ENCODE peak calls at places on chromosomes 3 and 15, in seven cellular contexts. P is HCT116, B is SK-N-SH, E is GM12878, H is K562, R is H1, W is HepG2. F is an unnamed sample.

GRCh38 chr3:56295161-56295560 is 173.1 kb downstream of the ERC2 start:
- DNase-seq in P (no peak), B (no peak), E (no peak), H (no peak), R (no peak), W (no peak), F (no peak)

GRCh38 chr3:45983865-45984264 is 11.8 kb downstream of the FYCO1 start:
- DNase-seq in P (no peak), B (no peak), E (no peak), H (no peak), R (no peak), W (no peak), F (no peak)

GRCh38 chr3:87076951-87077350 is 86.0 kb upstream of the VGLL3 start:
- DNase-seq in P (no peak), B (no peak), E (no peak), H (no peak), R (no peak), W (peak; percentile 2), F (no peak)

GRCh38 chr15:84572231-84572630 is 28.6 kb upstream of the ZSCAN2 start:
- DNase-seq in P (no peak), B (no peak), E (no peak), H (no peak), R (no peak), W (no peak), F (no peak)

GRCh38 chr15:39658740-39659139 is 77.9 kb downstream of the THBS1 start:
- DNase-seq in P (no peak), B (no peak), E (no peak), H (no peak), R (no peak), W (no peak), F (no peak)

GRCh38 chr15:34708422-34708821 is 46.4 kb downstream of the GJD2 start:
- DNase-seq in P (peak; percentile 19), B (peak; percentile 50), E (no peak), H (peak; percentile 65), R (no peak), W (peak; percentile 28), F (peak; percentile 58)

GRCh38 chr3:118478706-118479276 is 555.9 kb downstream of the IGSF11 start:
- DNase-seq in P (no peak), B (no peak), E (no peak), H (no peak), R (no peak), W (no peak), F (no peak)

GRCh38 chr15:61119556-61119955 is 109.5 kb downstream of the RORA start:
- DNase-seq in P (no peak), B (no peak), E (no peak), H (no peak), R (no peak), W (no peak), F (no peak)

GRCh38 chr3:16060358-16060852 is 114.1 kb upstream of the GALNT15 start:
- DNase-seq in P (peak; percentile 96), B (no peak), E (no peak), H (no peak), R (no peak), W (peak; percentile 98), F (peak; percentile 43)

GRCh38 chr15:83339396-83339795 is 54.9 kb upstream of the BNC1 start:
- DNase-seq in P (no peak), B (no peak), E (no peak), H (no peak), R (no peak), W (no peak), F (no peak)

GRCh38 chr3:178097576-178097975 is 438.7 kb upstream of the KCNMB2 start:
- DNase-seq in P (no peak), B (no peak), E (no peak), H (no peak), R (no peak), W (no peak), F (no peak)

GRCh38 chr15:62607643-62608042 is 434.9 kb upstream of the TPM1 start:
- DNase-seq in P (no peak), B (no peak), E (no peak), H (no peak), R (no peak), W (no peak), F (no peak)

GRCh38 chr3:20141841-20142240 is 44.2 kb downstream of the SGO1 start:
- DNase-seq in P (no peak), B (peak; percentile 46), E (no peak), H (no peak), R (peak; percentile 50), W (no peak), F (no peak)

GRCh38 chr3:125062904-125063618 is 7.3 kb upstream of the HEG1 start:
- DNase-seq in P (no peak), B (no peak), E (no peak), H (no peak), R (no peak), W (peak; percentile 99), F (peak; percentile 59)

GRCh38 chr3:137616019-137616418 is 148.1 kb upstream of the SOX14 start:
- DNase-seq in P (no peak), B (no peak), E (no peak), H (no peak), R (no peak), W (no peak), F (no peak)

GRCh38 chr3:197154-197855 is 742 bp downstream of the CHL1 start:
- DNase-seq in P (no peak), B (peak; percentile 80), E (no peak), H (no peak), R (peak; percentile 81), W (no peak), F (no peak)

GRCh38 chr3:14646589-14647413 is 4.8 kb upstream of the CCDC174 start:
- DNase-seq in P (no peak), B (no peak), E (no peak), H (peak; percentile 41), R (no peak), W (no peak), F (no peak)

GRCh38 chr3:195773956-195774537 is 37.7 kb downstream of the MUC4 start:
- DNase-seq in P (no peak), B (no peak), E (no peak), H (no peak), R (no peak), W (no peak), F (no peak)

GRCh38 chr15:35168464-35168863 is 83.4 kb upstream of the NANOGP8 start:
- DNase-seq in P (no peak), B (no peak), E (no peak), H (no peak), R (no peak), W (no peak), F (no peak)

GRCh38 chr3:11375333-11376076 is 103.3 kb downstream of the ATG7 start:
- DNase-seq in P (no peak), B (no peak), E (no peak), H (no peak), R (no peak), W (no peak), F (no peak)

GRCh38 chr15:45548753-45549520 is 26.4 kb upstream of the SLC30A4 start:
- DNase-seq in P (no peak), B (no peak), E (no peak), H (peak; percentile 45), R (no peak), W (peak; percentile 53), F (peak; percentile 98)
- TF ChIP-seq JUND in P (no peak), B (no peak), E (no peak), H (no peak), R (no peak), W (no peak), F (no peak)

DNA sequence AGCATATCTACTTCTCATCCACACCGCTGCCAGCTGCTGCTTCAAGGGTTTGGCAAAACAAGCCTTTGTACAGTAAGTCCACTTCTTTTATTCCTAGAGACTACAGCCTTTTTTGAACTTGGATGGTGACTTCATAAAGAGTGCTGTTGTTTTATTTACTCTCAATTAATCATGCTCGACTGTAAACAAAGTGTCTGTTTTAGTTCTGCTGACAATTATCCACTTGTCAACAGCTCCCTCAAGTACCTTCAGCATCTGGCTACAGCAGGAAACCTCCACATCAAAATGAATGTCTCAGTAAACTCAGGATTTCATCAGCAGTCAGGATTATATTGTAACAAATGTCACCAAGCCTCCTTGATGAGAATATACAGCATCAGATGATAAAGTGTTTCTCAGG is 12.2 kb upstream of the FOXB1 start:
- DNase-seq in P (no peak), B (no peak), E (no peak), H (no peak), R (no peak), W (no peak), F (no peak)
- TF ChIP-seq JUND in P (no peak), B (no peak), E (no peak), H (no peak), R (no peak), W (no peak), F (no peak)

GRCh38 chr15:64857421-64857820 is 15.7 kb downstream of the PLEKHO2 start:
- DNase-seq in P (no peak), B (no peak), E (no peak), H (no peak), R (no peak), W (no peak), F (no peak)
- TF ChIP-seq JUND in P (no peak), B (no peak), E (no peak), H (no peak), R (no peak), W (no peak), F (no peak)

DNA sequence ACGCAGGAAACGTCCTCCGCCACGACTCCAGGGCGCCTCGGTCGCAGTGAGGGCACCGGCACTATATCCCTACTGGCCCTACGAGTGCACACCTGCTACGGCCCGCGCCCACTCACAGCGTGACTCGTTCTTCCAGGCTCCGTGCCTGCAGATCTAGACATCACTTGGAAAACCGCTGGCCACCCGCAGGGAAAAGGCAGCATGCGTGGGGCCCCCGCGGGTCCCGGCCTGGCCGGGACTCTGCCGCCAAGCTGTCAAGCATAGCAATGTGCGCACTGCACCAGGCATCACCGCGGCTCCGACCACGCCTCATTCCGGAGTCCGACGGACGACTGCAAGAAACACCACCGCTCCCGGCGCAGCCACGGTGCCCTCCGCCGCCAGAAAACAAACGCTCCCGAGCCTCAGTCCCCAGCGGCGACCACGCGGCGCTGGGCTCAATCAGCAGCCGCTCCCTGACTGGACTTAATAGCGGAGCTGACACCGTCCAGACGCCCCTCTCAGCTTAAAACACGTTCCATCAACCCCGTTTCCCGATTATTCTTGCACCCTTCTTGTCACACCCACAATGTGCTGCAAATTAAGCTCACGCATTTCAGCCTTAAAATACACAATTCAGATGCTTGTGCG is 984 bp downstream of the CYFIP1 start:
- DNase-seq in P (no peak), B (peak; percentile 67), E (no peak), H (peak; percentile 51), R (peak; percentile 69), W (peak; percentile 36), F (peak; percentile 59)
- TF ChIP-seq JUND in P (no peak), B (no peak), E (no peak), H (no peak), R (no peak), W (no peak), F (no peak)